ENCODE peak calls at places on chromosomes 3 and 15, in four cellular contexts. R is K562, S is HepG2, F is A549. N is an unnamed sample.

GRCh38 chr3:9340450-9341009 is 22.3 kb upstream of the THUMPD3 start:
- DNase-seq in F (peak), S (peak), R (no peak), N (no peak)

GRCh38 chr3:55380561-55380960 is 106.5 kb downstream of the WNT5A start:
- DNase-seq in F (no peak), S (no peak), R (no peak), N (no peak)

GRCh38 chr3:51378726-51379125 is 6.4 kb upstream of the MANF start:
- DNase-seq in F (no peak), S (no peak), R (no peak), N (no peak)

GRCh38 chr3:49022751-49023171 is 840 bp downstream of the NDUFAF3 start:
- DNase-seq in S (peak), R (no peak), F (peak), N (peak)

GRCh38 chr3:46934508-46935167 is 41.9 kb downstream of the CCDC12 start:
- DNase-seq in F (peak), R (no peak), S (no peak), N (no peak)

GRCh38 chr3:60707452-60708020 is 543.7 kb downstream of the FHIT start:
- DNase-seq in R (no peak), F (no peak), S (no peak), N (no peak)

GRCh38 chr3:101972430-101973162 is 123.3 kb downstream of the NFKBIZ start:
- DNase-seq in F (no peak), R (no peak), S (no peak), N (no peak)

GRCh38 chr3:66483006-66483928 is 17.6 kb downstream of the LRIG1 start:
- DNase-seq in S (no peak), F (no peak), R (no peak), N (no peak)

GRCh38 chr15:63367390-63367789 is 14.3 kb downstream of the CA12 start:
- DNase-seq in F (peak), R (no peak), S (no peak), N (no peak)

GRCh38 chr15:38707802-38708671 is 143.4 kb upstream of the RASGRP1 start:
- DNase-seq in S (peak), R (peak), F (peak), N (peak)

GRCh38 chr3:73107215-73107614 is 45.8 kb downstream of the EBLN2 start:
- DNase-seq in S (no peak), R (no peak), F (no peak), N (no peak)

GRCh38 chr3:10998542-10998941 is 6.0 kb downstream of the SLC6A1 start:
- DNase-seq in F (no peak), R (no peak), S (no peak), N (no peak)
- TF ChIP-seq JUNB in F (no peak), R (no peak), S (no peak), N (no peak)

DNA sequence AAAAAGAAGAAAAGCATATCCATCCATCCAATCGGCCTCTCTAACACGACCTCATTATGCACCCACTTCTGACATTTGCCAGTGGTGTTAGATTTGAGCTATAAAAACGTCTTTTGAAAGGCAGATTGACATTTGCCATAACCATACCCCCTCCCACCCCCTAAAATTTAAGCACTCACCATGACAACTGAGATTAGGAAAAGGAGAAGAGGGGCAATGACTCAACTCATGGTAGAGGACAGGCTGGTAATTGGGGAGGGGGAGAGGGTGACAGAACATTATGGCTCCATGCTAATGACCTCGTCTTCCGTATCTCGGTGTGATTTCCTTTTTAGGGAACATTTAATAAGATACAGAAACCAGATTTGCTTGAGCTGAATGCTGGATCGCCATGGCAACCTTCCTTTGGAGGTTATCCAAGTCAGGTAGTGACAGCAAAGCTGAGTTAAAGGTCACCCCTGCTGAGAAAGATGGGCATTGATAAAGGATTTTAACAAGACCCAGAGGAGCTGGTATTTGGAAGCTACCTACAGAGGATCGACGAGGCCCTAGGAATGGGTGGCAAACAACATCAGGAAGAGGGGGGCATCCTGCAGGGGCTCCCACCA is 106.4 kb downstream of the ST8SIA2 start:
- DNase-seq in R (no peak), S (no peak), F (no peak), N (no peak)
- TF ChIP-seq JUNB in R (no peak), S (no peak), F (no peak), N (no peak)

DNA sequence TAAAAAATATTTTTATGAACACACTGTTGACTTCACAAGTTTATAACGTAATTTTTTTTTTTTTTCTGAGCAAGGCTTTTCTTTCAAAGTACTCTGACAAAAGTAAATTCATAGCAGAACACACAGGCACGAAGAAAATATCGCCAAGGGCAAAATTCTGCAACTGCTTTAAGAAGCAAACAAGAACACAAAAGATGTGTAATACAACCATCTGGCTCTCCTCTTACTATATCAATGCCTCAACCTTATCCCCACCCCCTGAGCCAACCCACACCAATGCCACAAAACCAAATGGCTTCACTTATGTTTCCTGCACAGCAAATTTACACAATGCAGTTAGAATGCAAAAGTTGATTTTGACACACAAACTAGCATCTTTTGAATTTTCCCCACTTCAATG is 274.2 kb downstream of the FOXP1 start:
- DNase-seq in R (no peak), F (no peak), S (no peak), N (no peak)
- TF ChIP-seq JUNB in R (no peak), F (no peak), S (no peak), N (no peak)

GRCh38 chr3:185984203-185984602 is 46.4 kb upstream of the TRA2B start:
- DNase-seq in R (no peak), F (no peak), S (no peak), N (no peak)

GRCh38 chr3:185979721-185980121 is 41.9 kb upstream of the TRA2B start:
- DNase-seq in R (no peak), S (no peak), F (no peak), N (peak)

GRCh38 chr3:185983495-185984141 is 45.8 kb upstream of the TRA2B start:
- DNase-seq in F (peak), R (peak), S (peak), N (peak)

GRCh38 chr3:185982632-185983031 is 44.8 kb upstream of the TRA2B start:
- DNase-seq in S (no peak), R (no peak), F (no peak), N (no peak)

GRCh38 chr3:185981621-185982020 is 43.8 kb upstream of the TRA2B start:
- DNase-seq in F (no peak), S (no peak), R (no peak), N (no peak)
- TF ChIP-seq JUNB in F (no peak), S (no peak), R (no peak), N (no peak)

GRCh38 chr15:37002041-37002689 is 98.2 kb downstream of the MEIS2 start:
- DNase-seq in R (peak), S (no peak), F (no peak), N (no peak)
- TF ChIP-seq JUNB in R (no peak), S (no peak), F (no peak), N (no peak)

GRCh38 chr15:78077860-78078187 is 313 bp upstream of the TBC1D2B start:
- DNase-seq in R (no peak), F (no peak), S (no peak), N (no peak)
- TF ChIP-seq JUNB in R (no peak), F (no peak), S (no peak), N (no peak)

GRCh38 chr3:27678234-27678633 is 43.9 kb downstream of the EOMES start:
- DNase-seq in R (no peak), F (no peak), S (no peak), N (no peak)

GRCh38 chr3:27679691-27680090 is 42.4 kb downstream of the EOMES start:
- DNase-seq in R (no peak), F (no peak), S (no peak), N (no peak)

GRCh38 chr3:27684302-27684701 is 37.8 kb downstream of the EOMES start:
- DNase-seq in S (no peak), R (no peak), F (no peak), N (no peak)

GRCh38 chr3:27680517-27681246 is 41.4 kb downstream of the EOMES start:
- DNase-seq in R (no peak), S (peak), F (no peak), N (no peak)

DNA sequence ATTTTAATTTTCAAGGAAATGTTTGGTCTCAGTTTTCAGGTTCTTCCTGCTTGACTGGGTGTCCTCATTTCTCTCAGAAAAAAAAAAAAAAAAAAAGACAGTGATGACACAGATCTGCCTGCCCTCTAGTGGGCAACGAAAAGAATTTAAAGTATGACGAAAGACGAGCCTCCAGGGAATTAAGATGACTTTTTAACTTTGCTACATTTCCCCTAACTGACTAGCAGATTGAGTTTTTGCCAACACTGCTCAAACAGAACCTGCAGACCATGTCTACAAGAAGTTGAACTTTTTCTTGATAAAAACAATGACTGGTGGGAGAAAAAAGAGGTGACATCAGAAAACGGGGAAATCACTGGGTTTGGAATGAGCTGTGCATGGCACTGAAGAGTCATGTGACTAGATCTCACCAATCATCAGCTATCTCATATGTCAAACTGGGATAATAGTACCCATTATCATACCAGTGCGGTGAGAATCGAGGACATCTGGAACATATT is 40.8 kb downstream of the EOMES start:
- DNase-seq in S (peak), R (peak), F (peak), N (peak)
- TF ChIP-seq JUNB in S (no peak), R (no peak), F (no peak), N (no peak)

DNA sequence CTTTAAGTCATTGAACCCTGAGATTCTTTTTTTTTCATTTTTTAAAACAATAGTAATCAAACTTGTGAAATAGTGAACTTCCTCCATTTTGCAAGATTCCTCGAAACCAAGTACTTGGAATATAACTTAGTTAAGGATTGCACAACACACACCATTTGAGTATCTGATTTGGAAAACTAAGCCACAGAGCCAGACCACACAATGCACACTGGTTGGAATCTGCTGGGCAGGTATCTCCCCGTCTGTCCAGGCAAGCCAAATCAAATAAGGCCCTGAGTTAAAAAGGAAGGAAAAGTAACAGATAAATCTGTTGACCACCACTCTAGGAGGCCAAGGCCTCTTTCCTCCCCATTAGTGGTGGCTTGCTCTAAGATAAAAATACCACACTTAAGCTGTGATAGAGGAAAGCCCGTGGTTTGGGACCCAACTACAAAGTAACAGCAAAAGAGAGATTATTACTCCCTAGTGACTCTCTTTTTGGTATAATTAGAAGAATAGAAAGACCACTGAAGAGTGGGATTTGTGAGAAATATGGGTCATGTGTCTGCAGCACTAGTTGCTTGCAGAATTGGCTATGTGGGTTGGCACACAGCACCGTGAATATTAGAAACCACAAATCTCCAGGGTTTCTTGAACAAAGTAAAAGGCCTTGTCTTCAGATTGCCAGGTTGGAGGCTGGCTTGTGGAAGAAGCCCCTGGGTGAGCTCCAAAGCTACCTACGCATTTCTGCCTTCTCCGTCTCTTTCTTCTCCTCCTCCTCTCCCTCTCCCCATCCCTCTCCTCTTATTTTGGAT is 177.7 kb upstream of the ICE2 start:
- DNase-seq in F (no peak), R (no peak), S (no peak), N (no peak)
- TF ChIP-seq JUNB in F (no peak), R (no peak), S (no peak), N (no peak)

GRCh38 chr3:152638707-152639450 is 196.1 kb upstream of the P2RY1 start:
- DNase-seq in R (no peak), S (no peak), F (no peak), N (no peak)
- TF ChIP-seq JUNB in R (no peak), S (no peak), F (no peak), N (no peak)

GRCh38 chr3:158260392-158260791 is 150.5 kb downstream of the RSRC1 start:
- DNase-seq in F (no peak), R (no peak), S (no peak), N (no peak)
- TF ChIP-seq JUNB in F (no peak), R (no peak), S (no peak), N (no peak)